ENCODE peak calls at places on chromosomes 7 and 10, in four cellular contexts. Q is HFF-Myc; B is stimulated activated CD4-positive, alpha-beta T cell treated with anti-CD3 and anti-CD28 coated beads, Interleukin-2, amount 100 ng/mL, for 48 hours; Z is suprapubic skin. U is an unnamed sample.
A peak's percentile ranks its signal among the peaks of the same experiment; 100 is the strongest.

GRCh38 chr7:50274361-50274760 is 30.2 kb upstream of the IKZF1 start:
- DNase-seq in Q (no peak), B (no peak), Z (no peak), U (no peak)

GRCh38 chr7:1021931-1022330 is 22.4 kb upstream of the GPR146 start:
- DNase-seq in Q (no peak), B (no peak), Z (no peak), U (no peak)

GRCh38 chr7:37945336-37945735 is 24.9 kb downstream of the EPDR1 start:
- DNase-seq in Q (no peak), B (no peak), Z (no peak), U (no peak)

GRCh38 chr7:87513735-87514319 is 38.3 kb upstream of the ABCB4 start:
- DNase-seq in Q (no peak), B (no peak), Z (no peak), U (no peak)

GRCh38 chr7:73354196-73354595 is 26.2 kb downstream of the FKBP6 start:
- DNase-seq in Q (no peak), B (no peak), Z (no peak), U (no peak)

GRCh38 chr10:76024460-76025123 is 593.2 kb downstream of the LRMDA start:
- DNase-seq in Q (no peak), B (no peak), Z (no peak), U (no peak)

GRCh38 chr7:27616186-27616491 is 46.5 kb downstream of the HIBADH start:
- DNase-seq in Q (no peak), B (no peak), Z (no peak), U (no peak)

GRCh38 chr7:150402671-150403321 is 23.7 kb downstream of the ZNF775 start:
- DNase-seq in Q (no peak), B (no peak), Z (peak; percentile 52), U (no peak)

GRCh38 chr10:61903991-61904350 is 2.5 kb downstream of the ARID5B start:
- DNase-seq in Q (no peak), B (no peak), Z (no peak), U (no peak)

GRCh38 chr7:117582219-117582704 is 102.4 kb downstream of the CFTR start:
- DNase-seq in Q (no peak), B (no peak), Z (no peak), U (no peak)

GRCh38 chr10:42952358-42952757 is 124.5 kb upstream of the RET start:
- DNase-seq in Q (no peak), B (no peak), Z (peak; percentile 85), U (peak; percentile 48)

GRCh38 chr7:154911862-154912261 is 91.1 kb downstream of the PAXIP1 start:
- DNase-seq in Q (no peak), B (no peak), Z (no peak), U (no peak)

GRCh38 chr10:71011141-71011540 is 122.8 kb upstream of the PCBD1 start:
- DNase-seq in Q (no peak), B (no peak), Z (no peak), U (no peak)

GRCh38 chr10:49689882-49690510 is 10.5 kb downstream of the C10orf53 start:
- DNase-seq in Q (no peak), B (no peak), Z (no peak), U (no peak)

GRCh38 chr10:31157125-31157983 is 125.7 kb upstream of the ZNF438 start:
- DNase-seq in Q (peak; percentile 26), B (no peak), Z (no peak), U (no peak)

GRCh38 chr10:126945351-126946035 is 40.3 kb downstream of the DOCK1 start:
- DNase-seq in Q (no peak), B (no peak), Z (peak; percentile 57), U (no peak)

GRCh38 chr7:72069263-72069662 is 342.9 kb downstream of the CALN1 start:
- DNase-seq in Q (no peak), B (no peak), Z (no peak), U (no peak)

GRCh38 chr7:34991938-34992840 is 45.1 kb downstream of the DPY19L1 start:
- DNase-seq in Q (no peak), B (peak; percentile 15), Z (no peak), U (no peak)

GRCh38 chr10:58565256-58565655 is 52.6 kb downstream of the BICC1 start:
- DNase-seq in Q (no peak), B (no peak), Z (no peak), U (no peak)

GRCh38 chr10:21675157-21675796 is 141.2 kb downstream of the MLLT10 start:
- DNase-seq in Q (no peak), B (peak; percentile 23), Z (no peak), U (peak; percentile 20)

GRCh38 chr10:22137542-22137941 is 80.3 kb downstream of the EBLN1 start:
- DNase-seq in Q (no peak), B (no peak), Z (no peak), U (no peak)

GRCh38 chr10:29007748-29008610 is 280.9 kb upstream of the LYZL1 start:
- DNase-seq in Q (no peak), B (no peak), Z (no peak), U (no peak)

GRCh38 chr10:73264423-73264822 is 12.0 kb upstream of the MRPS16 start:
- DNase-seq in Q (no peak), B (no peak), Z (no peak), U (no peak)

GRCh38 chr7:25615603-25616002 is 387.3 kb upstream of the NPVF start:
- DNase-seq in Q (no peak), B (no peak), Z (no peak), U (no peak)

GRCh38 chr10:77328272-77328816 is 309.3 kb downstream of the KCNMA1 start:
- DNase-seq in Q (no peak), B (peak; percentile 9), Z (no peak), U (peak; percentile 64)

GRCh38 chr10:88149906-88150305 is 286.5 kb downstream of the PTEN start:
- DNase-seq in Q (no peak), B (no peak), Z (no peak), U (no peak)

GRCh38 chr7:66296001-66296521 is 90.9 kb downstream of the TPST1 start:
- DNase-seq in Q (no peak), B (no peak), Z (no peak), U (no peak)

GRCh38 chr7:87234949-87235348 is 15.4 kb upstream of the TMEM243 start:
- DNase-seq in Q (no peak), B (no peak), Z (no peak), U (no peak)

GRCh38 chr7:132373879-132374278 is 202.4 kb downstream of the PLXNA4 start:
- DNase-seq in Q (no peak), B (no peak), Z (no peak), U (no peak)

GRCh38 chr7:149862156-149862555 is 11.6 kb upstream of the ATP6V0E2 start:
- DNase-seq in Q (no peak), B (no peak), Z (no peak), U (no peak)

U was measured in neuronal stem cell.